ENCODE peak calls at places on chromosomes 11 and 22, in five cellular contexts. M, F, Z, G and R are unnamed samples.

GRCh38 chr11:18633256-18634139 is 644 bp downstream of the SPTY2D1 start:
- DNase-seq in F (no peak), M (no peak), G (no peak), Z (no peak), R (no peak)

GRCh38 chr22:22404598-22405284 is 103.8 kb downstream of the ZNF280B start:
- DNase-seq in M (no peak), Z (no peak), F (no peak), G (no peak), R (peak)

GRCh38 chr22:35995772-35996171 is 32.9 kb downstream of the RBFOX2 start:
- DNase-seq in F (no peak), G (no peak), Z (peak), M (peak), R (no peak)

GRCh38 chr11:73147771-73148681 is 5.9 kb upstream of the FCHSD2 start:
- DNase-seq in F (no peak), G (peak), Z (no peak), M (peak), R (peak)

GRCh38 chr22:41976961-41977566 is 7.8 kb downstream of the SEPTIN3 start:
- DNase-seq in Z (no peak), F (no peak), M (no peak), G (no peak), R (no peak)

GRCh38 chr22:17164392-17165024 is 5.4 kb upstream of the HDHD5 start:
- DNase-seq in F (no peak), M (no peak), G (no peak), Z (no peak), R (peak)

GRCh38 chr22:27438271-27438980 is 363.1 kb downstream of the MN1 start:
- DNase-seq in Z (peak), G (peak), F (no peak), M (no peak), R (no peak)

GRCh38 chr22:41501209-41501608 is 32.3 kb downstream of the ACO2 start:
- DNase-seq in Z (no peak), M (no peak), G (no peak), F (no peak), R (no peak)

GRCh38 chr11:108002476-108002875 is 6.2 kb upstream of the CUL5 start:
- DNase-seq in F (no peak), G (no peak), Z (no peak), M (no peak), R (no peak)

GRCh38 chr11:117259417-117259816 is 26.9 kb downstream of the RNF214 start:
- DNase-seq in G (no peak), M (no peak), F (no peak), Z (peak), R (no peak)

GRCh38 chr22:36384766-36385400 is 2.9 kb downstream of the MYH9 start:
- DNase-seq in M (no peak), F (peak), G (no peak), Z (no peak), R (no peak)

GRCh38 chr22:50303848-50304527 is 3.5 kb downstream of the PLXNB2 start:
- DNase-seq in M (no peak), G (peak), F (no peak), Z (peak), R (no peak)

GRCh38 chr22:43838161-43838560 is 24.2 kb downstream of the SULT4A1 start:
- DNase-seq in Z (no peak), M (no peak), G (no peak), F (no peak), R (no peak)

DNA sequence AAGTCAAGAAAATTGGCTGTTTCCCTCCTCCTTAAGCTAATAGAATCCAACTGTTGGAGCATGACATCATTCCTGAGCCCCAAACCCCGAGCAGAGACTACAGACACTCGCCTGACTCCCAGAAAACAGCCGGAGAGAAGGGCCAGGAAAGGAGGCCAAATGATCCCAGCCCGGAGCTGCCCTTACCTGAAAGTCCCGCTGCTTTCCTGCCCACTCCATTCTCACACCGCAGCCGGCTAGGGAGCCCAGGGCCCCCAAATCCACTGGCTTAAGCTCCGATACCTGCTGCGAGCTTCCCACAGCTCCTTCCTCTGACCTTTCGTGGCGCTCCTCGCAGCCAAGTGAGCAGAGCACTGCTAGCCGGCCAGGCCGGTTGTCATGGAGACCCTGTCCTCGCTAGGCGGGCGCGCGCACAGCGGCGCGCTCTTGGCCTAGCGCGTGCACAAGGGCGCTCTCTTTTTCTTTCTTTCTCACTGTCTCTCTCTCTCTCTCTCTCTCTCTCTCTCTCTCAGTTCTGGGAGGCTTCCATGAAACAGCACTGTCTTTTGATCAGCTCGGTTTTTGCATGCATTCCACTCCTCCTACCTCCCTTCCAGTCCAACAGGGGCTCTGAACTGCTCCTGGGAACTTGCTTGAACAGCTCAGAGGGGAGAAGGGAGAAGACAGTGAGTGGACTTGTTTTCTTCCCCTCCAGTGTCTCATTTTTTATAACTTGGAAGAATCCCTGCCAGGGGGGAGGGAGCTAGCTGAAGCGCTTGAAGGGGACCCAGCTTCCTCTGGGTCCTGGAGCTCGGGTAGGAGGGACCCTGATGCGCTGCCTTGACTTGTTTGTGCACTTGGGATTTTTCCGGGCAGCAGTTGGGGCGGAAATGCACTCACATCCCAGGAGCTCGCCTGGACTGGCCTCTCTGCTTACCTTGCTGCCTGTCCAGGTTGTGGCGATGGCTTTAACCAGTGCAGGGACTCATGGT is 100.4 kb upstream of the AKIP1 start:
- DNase-seq in G (peak), M (peak), Z (peak), F (no peak), R (peak)
- TF ChIP-seq CTCF in G (no peak), M (no peak), Z (no peak), F (no peak), R (no peak)

GRCh38 chr11:35784699-35785098 is 122.1 kb downstream of the TRIM44 start:
- DNase-seq in F (no peak), G (no peak), M (no peak), Z (no peak), R (no peak)
- H3K27ac ChIP-seq in F (no peak), G (no peak), M (no peak), Z (no peak), R (no peak)

GRCh38 chr11:75271730-75272129 is 31.2 kb downstream of the TPBGL start:
- DNase-seq in Z (no peak), M (peak), G (no peak), F (no peak), R (peak)

GRCh38 chr11:75272391-75272790 is 31.8 kb downstream of the TPBGL start:
- DNase-seq in M (no peak), Z (no peak), F (no peak), G (no peak), R (peak)

GRCh38 chr11:75273331-75273988 is 32.9 kb downstream of the TPBGL start:
- DNase-seq in M (no peak), Z (no peak), G (no peak), F (no peak), R (peak)

GRCh38 chr11:75273989-75274391 is 33.4 kb downstream of the TPBGL start:
- DNase-seq in F (no peak), M (no peak), G (no peak), Z (no peak), R (peak)

DNA sequence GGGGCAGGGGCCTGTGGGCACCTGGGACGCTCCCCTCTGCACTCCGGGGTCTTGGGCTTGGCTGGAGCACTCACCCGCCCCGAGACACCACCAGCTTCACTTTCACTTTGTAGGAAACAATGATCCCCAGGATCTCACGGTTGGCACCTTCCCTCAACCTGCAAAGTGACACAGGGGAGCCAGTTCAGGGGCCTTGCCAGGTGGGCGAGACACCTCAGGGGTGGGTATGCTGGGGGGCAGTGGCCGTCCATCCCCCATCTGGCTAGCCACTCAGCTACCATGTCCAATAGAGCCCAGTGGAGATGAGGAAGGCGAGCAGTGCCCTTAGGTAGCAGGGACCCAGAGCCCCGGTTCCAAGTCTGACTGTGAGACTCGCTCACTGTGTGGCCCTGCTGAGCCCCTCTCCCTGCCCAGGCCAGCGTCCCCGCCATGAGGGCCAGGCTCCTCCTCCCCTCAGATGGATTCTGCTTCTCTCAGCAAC is 32.3 kb downstream of the TPBGL start:
- DNase-seq in M (no peak), Z (no peak), F (no peak), G (no peak), R (peak)
- TF ChIP-seq CTCF in M (no peak), Z (no peak), F (no peak), G (no peak), R (no peak)

GRCh38 chr11:48098024-48098423 is 117.7 kb downstream of the PTPRJ start:
- DNase-seq in F (no peak), Z (no peak), M (no peak), G (no peak), R (no peak)

GRCh38 chr11:48093795-48094642 is 113.7 kb downstream of the PTPRJ start:
- DNase-seq in G (peak), Z (peak), M (no peak), F (no peak), R (no peak)

GRCh38 chr11:48094643-48095339 is 114.4 kb downstream of the PTPRJ start:
- DNase-seq in Z (no peak), F (no peak), G (no peak), M (no peak), R (no peak)

GRCh38 chr11:48095779-48096470 is 115.6 kb downstream of the PTPRJ start:
- DNase-seq in G (no peak), M (no peak), F (no peak), Z (no peak), R (no peak)

DNA sequence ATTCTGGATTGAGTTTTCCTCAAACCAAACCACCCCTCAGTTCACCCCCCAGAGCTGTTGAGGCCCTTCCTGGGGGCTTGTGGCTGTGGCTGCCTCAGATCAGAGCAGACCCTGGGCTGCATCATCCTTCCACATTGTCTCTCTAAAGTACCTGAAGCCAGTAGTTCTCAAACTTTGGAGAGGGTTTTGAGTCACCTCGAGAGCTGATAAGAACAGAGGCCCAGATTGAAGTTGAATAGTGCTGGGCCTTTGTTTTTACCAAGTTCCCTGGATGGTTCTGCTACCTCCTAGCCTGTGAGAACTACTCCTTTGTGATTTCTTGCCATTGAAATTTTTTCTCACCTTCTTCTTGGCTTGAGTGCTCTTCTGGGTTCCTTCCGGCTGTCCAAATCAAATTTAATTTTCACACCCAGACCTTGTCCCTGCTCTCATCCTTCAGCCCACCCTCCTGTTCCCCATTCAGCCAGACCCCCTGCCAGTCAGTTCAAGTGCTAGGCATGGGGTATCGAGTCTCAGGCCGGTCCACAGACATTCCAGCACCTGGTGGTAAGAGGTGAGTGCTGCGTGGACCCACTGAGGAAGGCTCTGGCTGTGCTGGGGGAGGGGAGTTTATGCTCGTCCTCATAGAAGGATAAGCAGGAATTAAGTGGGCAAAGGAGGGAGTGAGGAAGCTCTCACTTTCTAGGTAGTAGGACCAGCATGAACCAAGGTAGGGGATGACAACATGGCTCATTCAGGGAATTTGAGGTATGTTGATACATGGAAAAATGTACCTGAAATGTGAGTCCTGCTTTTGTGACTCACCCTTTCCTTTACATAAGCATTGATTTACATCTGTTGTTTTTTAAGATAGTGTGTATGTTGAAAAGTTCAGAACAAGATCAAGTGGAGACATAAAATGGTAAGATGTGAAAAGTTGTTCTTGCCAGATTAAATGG is 116.5 kb downstream of the PTPRJ start:
- DNase-seq in G (no peak), F (no peak), Z (peak), M (no peak), R (no peak)
- H3K27ac ChIP-seq in G (no peak), F (no peak), Z (peak), M (no peak), R (no peak)